ENCODE peak calls at places on chromosomes 7 and 10, in four cellular contexts. I is suprapubic skin, W is Panc1, X is prostate gland. Z is an unnamed sample.

GRCh38 chr10:14384096-14384730 is 53.5 kb upstream of the FRMD4A start:
- DNase-seq in I (no peak), X (no peak), W (no peak), Z (no peak)

GRCh38 chr10:129725011-129725410 is 239.1 kb downstream of the EBF3 start:
- DNase-seq in W (no peak), I (peak), X (no peak), Z (no peak)

GRCh38 chr10:110792476-110792875 is 79.3 kb upstream of the PDCD4 start:
- DNase-seq in X (no peak), I (no peak), W (no peak), Z (no peak)

GRCh38 chr7:2175091-2175490 is 57.7 kb downstream of the MAD1L1 start:
- DNase-seq in X (no peak), I (no peak), W (no peak), Z (no peak)

GRCh38 chr10:98259606-98260319 is 8.2 kb downstream of the LOXL4 start:
- DNase-seq in I (no peak), W (no peak), X (peak), Z (no peak)

GRCh38 chr10:77513783-77514331 is 123.8 kb downstream of the KCNMA1 start:
- DNase-seq in X (peak), W (peak), I (no peak), Z (peak)

GRCh38 chr10:29446327-29446726 is 157.5 kb downstream of the LYZL1 start:
- DNase-seq in X (no peak), W (no peak), I (no peak), Z (no peak)

GRCh38 chr7:142535123-142535779 is 214.0 kb upstream of the PRSS1 start:
- DNase-seq in X (no peak), W (peak), I (no peak), Z (peak)

GRCh38 chr10:61795551-61795950 is 105.9 kb upstream of the ARID5B start:
- DNase-seq in W (no peak), I (no peak), X (no peak), Z (peak)

GRCh38 chr10:48442090-48442808 is 135.8 kb downstream of the MAPK8 start:
- DNase-seq in W (no peak), I (no peak), X (no peak), Z (no peak)

GRCh38 chr10:114687459-114687858 is 29.4 kb upstream of the ABLIM1 start:
- DNase-seq in W (no peak), I (no peak), X (no peak), Z (no peak)

GRCh38 chr10:91944880-91945630 is 21.5 kb downstream of the BTAF1 start:
- DNase-seq in I (no peak), X (no peak), W (no peak), Z (no peak)

GRCh38 chr7:5456420-5456819 is 32.8 kb upstream of the TNRC18 start:
- DNase-seq in X (no peak), I (no peak), W (no peak), Z (no peak)

GRCh38 chr7:46003896-46004875 is 83.1 kb upstream of the IGFBP3 start:
- DNase-seq in W (peak), I (no peak), X (no peak), Z (no peak)

GRCh38 chr10:83580373-83581012 is 558.8 kb upstream of the GHITM start:
- DNase-seq in I (no peak), X (no peak), W (no peak), Z (no peak)

GRCh38 chr7:10346032-10346431 is 627.6 kb upstream of the PHF14 start:
- DNase-seq in I (no peak), W (no peak), X (no peak), Z (no peak)

GRCh38 chr7:105890290-105890997 is 14.0 kb upstream of the ATXN7L1 start:
- DNase-seq in X (no peak), I (no peak), W (no peak), Z (no peak)

GRCh38 chr10:132237871-132238270 is 51.1 kb downstream of the DPYSL4 start:
- DNase-seq in I (no peak), X (no peak), W (no peak), Z (no peak)

GRCh38 chr10:119166564-119166963 is 1.1 kb upstream of the SFXN4 start:
- DNase-seq in W (no peak), X (no peak), I (no peak), Z (peak)

GRCh38 chr7:80089341-80089740 is 45.3 kb upstream of the GNAI1 start:
- DNase-seq in X (no peak), W (no peak), I (no peak), Z (no peak)

GRCh38 chr10:29239569-29240472 is 49.0 kb upstream of the LYZL1 start:
- DNase-seq in W (peak), X (no peak), I (no peak), Z (peak)

GRCh38 chr10:12055722-12056121 is 13.0 kb upstream of the DHTKD1 start:
- DNase-seq in X (no peak), W (no peak), I (no peak), Z (no peak)

GRCh38 chr10:5542100-5542499 is 17.3 kb downstream of the CALML3 start:
- DNase-seq in X (no peak), W (no peak), I (no peak), Z (no peak)

DNA sequence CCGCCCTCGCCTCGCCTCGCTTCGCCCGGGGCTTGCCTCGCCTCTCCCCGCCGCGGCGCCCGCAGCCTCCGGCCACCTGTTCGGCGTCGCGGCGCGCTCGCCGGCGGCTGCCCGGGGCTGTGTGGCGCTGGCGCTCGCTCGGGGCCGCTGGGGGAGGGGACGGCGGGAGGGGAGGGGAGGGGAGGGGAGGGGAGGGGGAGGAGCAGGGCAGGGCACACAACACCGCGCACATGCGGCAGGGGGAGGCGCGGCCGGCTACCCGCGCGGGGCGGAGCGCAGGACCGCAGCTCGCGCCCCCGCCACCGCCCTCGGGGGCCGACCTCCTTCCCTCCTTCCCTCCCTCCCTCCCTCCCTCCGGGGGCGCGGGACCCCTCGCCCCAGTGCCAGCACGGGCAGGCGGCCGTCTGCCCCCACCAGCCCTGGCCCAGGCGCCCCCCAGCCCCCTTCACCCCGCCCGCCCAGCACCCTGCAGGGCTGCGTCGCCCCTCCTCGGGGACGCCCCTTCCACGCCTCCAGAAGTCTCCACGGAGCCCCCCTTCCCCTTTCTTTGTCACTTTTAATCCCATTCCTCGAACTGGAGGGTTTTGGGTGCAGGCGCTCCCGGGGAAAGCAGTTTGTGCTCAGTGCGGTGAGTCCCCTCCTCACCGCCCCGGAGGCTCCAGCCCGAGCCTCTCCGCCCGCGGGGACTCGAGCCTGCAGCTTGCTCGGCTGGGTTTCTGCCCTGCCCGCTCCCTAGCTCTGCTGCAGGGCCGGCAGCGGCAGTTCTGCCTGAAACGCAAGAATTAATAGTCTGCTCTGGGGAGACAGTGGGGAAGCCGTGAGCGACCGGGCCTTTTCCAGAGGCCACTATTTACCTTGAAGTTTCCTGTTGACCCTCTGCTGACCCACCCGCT is at the start of gene PARD3:
- DNase-seq in W (no peak), X (peak), I (peak), Z (peak)
- TF ChIP-seq POLR2AphosphoS5 in W (no peak), X (no peak), I (no peak), Z (peak)

GRCh38 chr10:72800000-72800740 is 93.4 kb upstream of the OIT3 start:
- DNase-seq in W (no peak), I (no peak), X (no peak), Z (peak)
- TF ChIP-seq POLR2AphosphoS5 in W (no peak), I (no peak), X (peak), Z (no peak)

DNA sequence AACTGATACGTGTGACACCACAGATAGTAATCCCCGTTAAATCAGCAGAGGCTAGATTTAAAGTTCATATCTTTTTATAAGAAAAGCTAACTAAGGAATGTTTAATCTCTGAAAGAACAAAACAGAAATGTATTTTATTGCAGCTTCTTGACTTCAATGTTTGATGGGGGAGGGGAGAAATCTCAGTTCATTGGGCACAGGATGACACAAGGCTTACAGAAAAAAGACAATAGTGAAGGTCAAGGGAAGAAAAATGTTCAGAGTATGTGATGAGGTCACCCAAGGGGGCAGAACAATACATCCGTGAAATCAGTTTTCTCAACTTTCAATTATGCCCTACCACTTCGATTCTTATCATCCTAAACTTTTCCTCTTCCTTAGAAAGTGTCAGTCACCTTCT is 102.9 kb downstream of the ELAPOR2 start:
- DNase-seq in X (no peak), W (no peak), I (no peak), Z (no peak)
- TF ChIP-seq POLR2AphosphoS5 in X (no peak), W (no peak), I (no peak), Z (no peak)

GRCh38 chr10:73780966-73781365 is 882 bp upstream of the CHCHD1 start:
- DNase-seq in W (no peak), I (no peak), X (no peak), Z (no peak)
- TF ChIP-seq POLR2AphosphoS5 in W (no peak), I (no peak), X (no peak), Z (no peak)

GRCh38 chr7:151045967-151046366 is 2.4 kb upstream of the ASIC3 start:
- DNase-seq in W (no peak), X (no peak), I (no peak), Z (no peak)

GRCh38 chr7:151047979-151048763 is at the start of gene ASIC3:
- DNase-seq in I (no peak), X (no peak), W (no peak), Z (no peak)

GRCh38 chr7:151045262-151045661 is 3.1 kb upstream of the ASIC3 start:
- DNase-seq in I (no peak), X (no peak), W (no peak), Z (no peak)

GRCh38 chr7:151048911-151049463 is 656 bp downstream of the ASIC3 start:
- DNase-seq in W (no peak), X (no peak), I (no peak), Z (no peak)

GRCh38 chr7:151046603-151047573 is 1.4 kb upstream of the ASIC3 start:
- DNase-seq in I (no peak), X (no peak), W (no peak), Z (no peak)
- TF ChIP-seq POLR2AphosphoS5 in I (no peak), X (no peak), W (no peak), Z (no peak)

GRCh38 chr7:83835424-83835823 is 186.5 kb upstream of the SEMA3E start:
- DNase-seq in W (no peak), I (no peak), X (no peak), Z (no peak)

GRCh38 chr7:83832009-83832408 is 183.1 kb upstream of the SEMA3E start:
- DNase-seq in W (no peak), I (no peak), X (no peak), Z (no peak)

GRCh38 chr7:83837683-83838082 is 188.7 kb upstream of the SEMA3E start:
- DNase-seq in W (no peak), X (no peak), I (no peak), Z (no peak)

DNA sequence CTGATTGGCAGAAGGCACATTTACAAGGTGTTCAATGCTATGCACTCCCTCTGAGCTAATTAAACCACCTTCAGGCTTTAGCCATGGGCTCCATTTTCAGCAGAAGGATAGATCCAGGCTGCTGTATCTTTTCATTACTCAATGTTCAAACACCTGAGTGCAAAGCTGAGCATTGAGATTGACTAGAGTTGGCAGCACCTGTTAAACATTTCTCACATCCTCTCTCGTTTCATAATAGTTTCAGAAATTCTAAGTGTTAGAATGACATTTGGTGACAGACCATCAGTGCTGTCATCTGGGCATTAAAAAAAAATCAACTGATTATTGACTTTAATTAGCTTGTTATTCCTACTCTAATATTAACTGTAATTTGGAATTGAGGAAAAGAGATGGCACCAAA is 187.1 kb upstream of the SEMA3E start:
- DNase-seq in I (no peak), W (no peak), X (no peak), Z (no peak)
- TF ChIP-seq POLR2AphosphoS5 in I (no peak), W (no peak), X (no peak), Z (no peak)